ENCODE peak calls at places on chromosomes 11 and 22, in eight cellular contexts. One of them, this sample, is unnamed.

GRCh38 chr11:72240461-72241289 is 3.3 kb downstream of the PHOX2A start:
- DNase-seq in colonic mucosa: no peak
- DNase-seq in uterus: no peak
- DNase-seq in CD8-positive, alpha-beta T cell: no peak
- DNase-seq in effector memory CD4-positive, alpha-beta T cell: no peak
- DNase-seq in heart left ventricle: no peak
- DNase-seq in esophagus muscularis mucosa: no peak
- DNase-seq in GM23338: peak; percentile 34
- DNase-seq in this sample: no peak

GRCh38 chr11:78562398-78562797 is 12.3 kb downstream of the NARS2 start:
- DNase-seq in effector memory CD4-positive, alpha-beta T cell: no peak
- DNase-seq in CD8-positive, alpha-beta T cell: no peak
- DNase-seq in heart left ventricle: no peak
- DNase-seq in uterus: no peak
- DNase-seq in esophagus muscularis mucosa: no peak
- DNase-seq in GM23338: no peak
- DNase-seq in colonic mucosa: no peak
- DNase-seq in this sample: no peak

GRCh38 chr11:102934735-102935134 is 20.8 kb downstream of the MMP13 start:
- DNase-seq in colonic mucosa: no peak
- DNase-seq in esophagus muscularis mucosa: no peak
- DNase-seq in GM23338: peak; percentile 21
- DNase-seq in heart left ventricle: no peak
- DNase-seq in uterus: no peak
- DNase-seq in CD8-positive, alpha-beta T cell: no peak
- DNase-seq in effector memory CD4-positive, alpha-beta T cell: no peak
- DNase-seq in this sample: no peak

GRCh38 chr11:12111482-12112149 is 1.2 kb downstream of the MICAL2 start:
- DNase-seq in uterus: no peak
- DNase-seq in GM23338: peak; percentile 42
- DNase-seq in effector memory CD4-positive, alpha-beta T cell: no peak
- DNase-seq in heart left ventricle: no peak
- DNase-seq in esophagus muscularis mucosa: no peak
- DNase-seq in CD8-positive, alpha-beta T cell: no peak
- DNase-seq in colonic mucosa: no peak
- DNase-seq in this sample: no peak

GRCh38 chr22:27433585-27434190 is 367.9 kb downstream of the MN1 start:
- DNase-seq in CD8-positive, alpha-beta T cell: no peak
- DNase-seq in colonic mucosa: no peak
- DNase-seq in effector memory CD4-positive, alpha-beta T cell: no peak
- DNase-seq in GM23338: no peak
- DNase-seq in esophagus muscularis mucosa: no peak
- DNase-seq in uterus: no peak
- DNase-seq in heart left ventricle: no peak
- DNase-seq in this sample: no peak

GRCh38 chr11:80365980-80366379 is 925.1 kb upstream of the TENM4 start:
- DNase-seq in CD8-positive, alpha-beta T cell: no peak
- DNase-seq in uterus: no peak
- DNase-seq in GM23338: no peak
- DNase-seq in heart left ventricle: no peak
- DNase-seq in effector memory CD4-positive, alpha-beta T cell: no peak
- DNase-seq in colonic mucosa: no peak
- DNase-seq in esophagus muscularis mucosa: no peak
- DNase-seq in this sample: no peak

GRCh38 chr22:32737811-32738210 is 63.7 kb upstream of the TIMP3 start:
- DNase-seq in esophagus muscularis mucosa: no peak
- DNase-seq in uterus: no peak
- DNase-seq in GM23338: no peak
- DNase-seq in effector memory CD4-positive, alpha-beta T cell: no peak
- DNase-seq in heart left ventricle: no peak
- DNase-seq in colonic mucosa: no peak
- DNase-seq in CD8-positive, alpha-beta T cell: no peak
- DNase-seq in this sample: no peak

GRCh38 chr11:94754819-94755218 is 13.3 kb upstream of the AMOTL1 start:
- DNase-seq in colonic mucosa: no peak
- DNase-seq in heart left ventricle: no peak
- DNase-seq in esophagus muscularis mucosa: no peak
- DNase-seq in GM23338: no peak
- DNase-seq in effector memory CD4-positive, alpha-beta T cell: no peak
- DNase-seq in uterus: no peak
- DNase-seq in CD8-positive, alpha-beta T cell: no peak
- DNase-seq in this sample: no peak

GRCh38 chr22:45604239-45604711 is 67.4 kb upstream of the ATXN10 start:
- DNase-seq in uterus: no peak
- DNase-seq in effector memory CD4-positive, alpha-beta T cell: no peak
- DNase-seq in CD8-positive, alpha-beta T cell: no peak
- DNase-seq in heart left ventricle: no peak
- DNase-seq in GM23338: no peak
- DNase-seq in esophagus muscularis mucosa: no peak
- DNase-seq in colonic mucosa: no peak
- DNase-seq in this sample: no peak

GRCh38 chr22:45603631-45604030 is 68.0 kb upstream of the ATXN10 start:
- DNase-seq in GM23338: no peak
- DNase-seq in colonic mucosa: no peak
- DNase-seq in esophagus muscularis mucosa: no peak
- DNase-seq in uterus: no peak
- DNase-seq in CD8-positive, alpha-beta T cell: no peak
- DNase-seq in effector memory CD4-positive, alpha-beta T cell: no peak
- DNase-seq in heart left ventricle: no peak
- DNase-seq in this sample: no peak

GRCh38 chr22:45602004-45602733 is 69.5 kb upstream of the ATXN10 start:
- DNase-seq in CD8-positive, alpha-beta T cell: no peak
- DNase-seq in heart left ventricle: no peak
- DNase-seq in esophagus muscularis mucosa: no peak
- DNase-seq in GM23338: peak; percentile 23
- DNase-seq in effector memory CD4-positive, alpha-beta T cell: no peak
- DNase-seq in uterus: no peak
- DNase-seq in colonic mucosa: no peak
- DNase-seq in this sample: no peak

GRCh38 chr22:45600791-45601730 is 70.6 kb upstream of the ATXN10 start:
- DNase-seq in GM23338: no peak
- DNase-seq in esophagus muscularis mucosa: no peak
- DNase-seq in effector memory CD4-positive, alpha-beta T cell: no peak
- DNase-seq in CD8-positive, alpha-beta T cell: no peak
- DNase-seq in colonic mucosa: no peak
- DNase-seq in heart left ventricle: no peak
- DNase-seq in uterus: no peak
- DNase-seq in this sample: no peak

DNA sequence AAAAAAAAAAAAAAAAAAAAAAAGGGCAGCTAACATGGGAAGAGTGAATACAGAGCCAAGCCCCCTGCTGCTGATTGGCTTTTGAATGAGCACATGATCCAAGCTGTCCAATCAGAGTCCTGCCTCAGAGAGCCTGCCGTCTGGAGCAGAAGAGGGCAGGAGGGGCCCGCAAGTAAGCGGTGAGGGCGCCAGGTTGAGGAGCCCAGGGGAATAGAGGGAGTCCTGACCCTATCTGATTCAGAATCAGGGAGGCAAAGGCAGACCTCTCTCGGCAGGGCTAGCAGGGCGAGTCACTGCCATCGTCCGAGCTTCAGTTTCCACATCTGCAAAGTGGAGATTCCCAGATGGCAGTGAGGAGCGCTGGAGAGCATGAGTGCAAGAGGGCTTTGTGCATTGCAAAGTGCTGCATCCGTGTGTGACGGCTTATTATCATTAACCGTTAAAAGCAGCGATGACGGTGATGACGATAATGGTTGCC is 68.8 kb upstream of the ATXN10 start:
- DNase-seq in heart left ventricle: no peak
- DNase-seq in effector memory CD4-positive, alpha-beta T cell: no peak
- DNase-seq in colonic mucosa: no peak
- DNase-seq in CD8-positive, alpha-beta T cell: no peak
- DNase-seq in esophagus muscularis mucosa: no peak
- DNase-seq in uterus: no peak
- DNase-seq in GM23338: peak; percentile 83
- DNase-seq in this sample: no peak
- H3K27ac ChIP-seq in heart left ventricle: no peak overlapping the region
- H3K27ac ChIP-seq in effector memory CD4-positive, alpha-beta T cell: no peak overlapping the region
- H3K27ac ChIP-seq in colonic mucosa: no peak overlapping the region
- H3K27ac ChIP-seq in CD8-positive, alpha-beta T cell: no peak overlapping the region
- H3K27ac ChIP-seq in esophagus muscularis mucosa: no peak overlapping the region
- H3K27ac ChIP-seq in uterus: no peak overlapping the region
- H3K27ac ChIP-seq in GM23338: no peak overlapping the region
- H3K27ac ChIP-seq in this sample: no peak overlapping the region

GRCh38 chr11:131746201-131746600 is 375.8 kb downstream of the NTM start:
- DNase-seq in esophagus muscularis mucosa: no peak
- DNase-seq in CD8-positive, alpha-beta T cell: no peak
- DNase-seq in heart left ventricle: no peak
- DNase-seq in uterus: no peak
- DNase-seq in effector memory CD4-positive, alpha-beta T cell: no peak
- DNase-seq in GM23338: no peak
- DNase-seq in colonic mucosa: no peak
- DNase-seq in this sample: no peak

GRCh38 chr11:131748146-131749050 is 378.0 kb downstream of the NTM start:
- DNase-seq in GM23338: peak; percentile 84
- DNase-seq in CD8-positive, alpha-beta T cell: no peak
- DNase-seq in colonic mucosa: peak; percentile 48
- DNase-seq in esophagus muscularis mucosa: no peak
- DNase-seq in heart left ventricle: peak; percentile 45
- DNase-seq in uterus: peak; percentile 28
- DNase-seq in effector memory CD4-positive, alpha-beta T cell: no peak
- DNase-seq in this sample: peak; percentile 43

GRCh38 chr11:131750692-131751091 is 380.3 kb downstream of the NTM start:
- DNase-seq in CD8-positive, alpha-beta T cell: no peak
- DNase-seq in effector memory CD4-positive, alpha-beta T cell: no peak
- DNase-seq in uterus: no peak
- DNase-seq in colonic mucosa: no peak
- DNase-seq in GM23338: no peak
- DNase-seq in esophagus muscularis mucosa: no peak
- DNase-seq in heart left ventricle: no peak
- DNase-seq in this sample: no peak

GRCh38 chr11:131750152-131750551 is 379.7 kb downstream of the NTM start:
- DNase-seq in esophagus muscularis mucosa: no peak
- DNase-seq in heart left ventricle: no peak
- DNase-seq in GM23338: no peak
- DNase-seq in CD8-positive, alpha-beta T cell: no peak
- DNase-seq in effector memory CD4-positive, alpha-beta T cell: no peak
- DNase-seq in uterus: no peak
- DNase-seq in colonic mucosa: no peak
- DNase-seq in this sample: no peak

GRCh38 chr11:131749100-131749499 is 378.7 kb downstream of the NTM start:
- DNase-seq in uterus: no peak
- DNase-seq in effector memory CD4-positive, alpha-beta T cell: no peak
- DNase-seq in heart left ventricle: no peak
- DNase-seq in colonic mucosa: no peak
- DNase-seq in esophagus muscularis mucosa: no peak
- DNase-seq in GM23338: no peak
- DNase-seq in CD8-positive, alpha-beta T cell: no peak
- DNase-seq in this sample: no peak
- H3K36me3 ChIP-seq in uterus: no peaks in the 10 kb centered on the region
- H3K36me3 ChIP-seq in effector memory CD4-positive, alpha-beta T cell: no peaks in the 10 kb centered on the region
- H3K36me3 ChIP-seq in heart left ventricle: no peaks in the 10 kb centered on the region
- H3K36me3 ChIP-seq in colonic mucosa: no peaks in the 10 kb centered on the region
- H3K36me3 ChIP-seq in esophagus muscularis mucosa: no peaks in the 10 kb centered on the region
- H3K36me3 ChIP-seq in GM23338: peaks cover 3% of the 10 kb centered on the region
- H3K36me3 ChIP-seq in CD8-positive, alpha-beta T cell: no peaks in the 10 kb centered on the region
- H3K36me3 ChIP-seq in this sample: no peaks in the 10 kb centered on the region

GRCh38 chr22:37244114-37244921 is at the start of gene RAC2:
- DNase-seq in colonic mucosa: peak; percentile 88
- DNase-seq in esophagus muscularis mucosa: no peak
- DNase-seq in heart left ventricle: peak; percentile 77
- DNase-seq in GM23338: peak; percentile 62
- DNase-seq in CD8-positive, alpha-beta T cell: peak; percentile 90
- DNase-seq in uterus: peak; percentile 29
- DNase-seq in effector memory CD4-positive, alpha-beta T cell: peak; percentile 84
- DNase-seq in this sample: peak; percentile 82

GRCh38 chr22:37242395-37242918 is 1.6 kb downstream of the RAC2 start:
- DNase-seq in CD8-positive, alpha-beta T cell: peak; percentile 93
- DNase-seq in effector memory CD4-positive, alpha-beta T cell: peak; percentile 88
- DNase-seq in heart left ventricle: peak; percentile 64
- DNase-seq in GM23338: no peak
- DNase-seq in esophagus muscularis mucosa: peak; percentile 94
- DNase-seq in colonic mucosa: peak; percentile 68
- DNase-seq in uterus: no peak
- DNase-seq in this sample: peak; percentile 78

GRCh38 chr22:37245740-37246139 is 1.7 kb upstream of the RAC2 start:
- DNase-seq in esophagus muscularis mucosa: no peak
- DNase-seq in effector memory CD4-positive, alpha-beta T cell: no peak
- DNase-seq in GM23338: no peak
- DNase-seq in uterus: no peak
- DNase-seq in heart left ventricle: no peak
- DNase-seq in colonic mucosa: no peak
- DNase-seq in CD8-positive, alpha-beta T cell: no peak
- DNase-seq in this sample: no peak

GRCh38 chr22:37243402-37244113 is 511 bp downstream of the RAC2 start:
- DNase-seq in GM23338: no peak
- DNase-seq in colonic mucosa: no peak
- DNase-seq in CD8-positive, alpha-beta T cell: peak; percentile 42
- DNase-seq in uterus: no peak
- DNase-seq in effector memory CD4-positive, alpha-beta T cell: no peak
- DNase-seq in heart left ventricle: no peak
- DNase-seq in esophagus muscularis mucosa: no peak
- DNase-seq in this sample: no peak

GRCh38 chr22:37244922-37245722 is 1.1 kb upstream of the RAC2 start:
- DNase-seq in esophagus muscularis mucosa: no peak
- DNase-seq in GM23338: no peak
- DNase-seq in uterus: no peak
- DNase-seq in heart left ventricle: no peak
- DNase-seq in CD8-positive, alpha-beta T cell: no peak
- DNase-seq in effector memory CD4-positive, alpha-beta T cell: no peak
- DNase-seq in colonic mucosa: no peak
- DNase-seq in this sample: no peak
- H3K27ac ChIP-seq in esophagus muscularis mucosa: no peak overlapping the region
- H3K27ac ChIP-seq in GM23338: no peak overlapping the region
- H3K27ac ChIP-seq in uterus: no peak overlapping the region
- H3K27ac ChIP-seq in heart left ventricle: no peak overlapping the region
- H3K27ac ChIP-seq in CD8-positive, alpha-beta T cell: peak overlapping the region; percentile 81
- H3K27ac ChIP-seq in effector memory CD4-positive, alpha-beta T cell: peak overlapping the region; percentile 87
- H3K27ac ChIP-seq in colonic mucosa: peak overlapping the region; percentile 70
- H3K27ac ChIP-seq in this sample: no peak overlapping the region

DNA sequence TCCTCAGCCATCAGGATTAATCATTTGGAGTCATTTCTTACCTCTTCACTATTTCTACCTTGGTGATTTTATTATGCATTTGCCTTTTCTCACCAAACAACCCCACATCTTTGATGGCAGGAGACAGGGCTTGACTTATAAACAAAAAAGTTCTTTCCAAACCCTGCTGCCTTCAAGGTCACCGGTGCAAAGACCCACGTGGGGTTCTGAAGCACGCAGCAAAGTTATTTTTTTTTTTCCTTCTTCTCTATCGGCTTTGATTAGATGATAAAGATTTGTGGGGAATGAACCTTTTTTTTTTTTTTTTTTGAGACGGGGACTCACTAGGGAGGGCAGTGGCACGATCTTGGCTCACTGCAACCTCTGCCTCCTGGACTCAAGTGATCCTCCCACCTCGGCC is 44.1 kb downstream of the DRG1 start:
- DNase-seq in heart left ventricle: no peak
- DNase-seq in esophagus muscularis mucosa: no peak
- DNase-seq in uterus: no peak
- DNase-seq in CD8-positive, alpha-beta T cell: no peak
- DNase-seq in colonic mucosa: no peak
- DNase-seq in GM23338: no peak
- DNase-seq in effector memory CD4-positive, alpha-beta T cell: no peak
- DNase-seq in this sample: no peak
- H3K36me3 ChIP-seq in heart left ventricle: peaks cover 95% of the 10 kb centered on the region
- H3K36me3 ChIP-seq in esophagus muscularis mucosa: peaks cover 92% of the 10 kb centered on the region
- H3K36me3 ChIP-seq in uterus: no peaks in the 10 kb centered on the region
- H3K36me3 ChIP-seq in CD8-positive, alpha-beta T cell: peaks cover 59% of the 10 kb centered on the region
- H3K36me3 ChIP-seq in colonic mucosa: peaks cover 11% of the 10 kb centered on the region
- H3K36me3 ChIP-seq in GM23338: peaks cover 9% of the 10 kb centered on the region
- H3K36me3 ChIP-seq in effector memory CD4-positive, alpha-beta T cell: peaks cover 75% of the 10 kb centered on the region
- H3K36me3 ChIP-seq in this sample: peaks cover 60% of the 10 kb centered on the region

This sample was measured in lung.